ENCODE peak calls at places on chromosome 14, in five cellular contexts. O is gastroesophageal sphincter, I is aorta, Z is right lobe of liver, Q is left cardiac atrium. N is an unnamed sample.

GRCh38 chr14:52531481-52531880 is 20.8 kb downstream of the TXNDC16 start:
- ATAC-seq in Z (no peak), I (no peak), O (no peak), Q (no peak), N (peak; percentile 86)

GRCh38 chr14:68748691-68749090 is 44.2 kb downstream of the ZFP36L1 start:
- ATAC-seq in O (no peak), Z (no peak), Q (no peak), I (no peak), N (no peak)

GRCh38 chr14:97387252-97387882 is 590.2 kb downstream of the VRK1 start:
- ATAC-seq in O (no peak), I (no peak), Z (no peak), Q (no peak), N (peak; percentile 92)

GRCh38 chr14:94132285-94132887 is 3.0 kb upstream of the IFI27L2 start:
- ATAC-seq in I (no peak), Z (peak; percentile 57), Q (no peak), O (no peak), N (no peak)

GRCh38 chr14:63027719-63028118 is 17.5 kb downstream of the KCNH5 start:
- ATAC-seq in Z (no peak), I (no peak), Q (no peak), O (no peak), N (no peak)

GRCh38 chr14:45251912-45252311 is 1.1 kb downstream of the MIS18BP1 start:
- ATAC-seq in I (no peak), Z (peak; percentile 9), Q (no peak), O (no peak), N (peak; percentile 14)

GRCh38 chr14:94975366-94975765 is 182.0 kb downstream of the DICER1 start:
- ATAC-seq in Z (no peak), Q (no peak), O (no peak), I (no peak), N (no peak)

GRCh38 chr14:23380197-23381016 is 3.6 kb downstream of the CMTM5 start:
- ATAC-seq in Z (peak; percentile 12), I (no peak), O (no peak), Q (peak; percentile 1), N (peak; percentile 15)

GRCh38 chr14:38593477-38593876 is 337.6 kb upstream of the CLEC14A start:
- ATAC-seq in Z (no peak), I (no peak), O (no peak), Q (no peak), N (no peak)

GRCh38 chr14:54566152-54566409 is 847 bp upstream of the SAMD4A start:
- ATAC-seq in Z (no peak), I (no peak), Q (no peak), O (no peak), N (no peak)

GRCh38 chr14:58297412-58297761 is 968 bp upstream of the ARID4A start:
- ATAC-seq in I (peak; percentile 1), O (no peak), Z (no peak), Q (peak; percentile 0), N (no peak)

GRCh38 chr14:69713127-69713800 is 53.7 kb upstream of the SRSF5 start:
- ATAC-seq in O (no peak), I (no peak), Z (no peak), Q (no peak), N (no peak)

GRCh38 chr14:67690011-67690410 is 5.6 kb downstream of the RDH11 start:
- ATAC-seq in O (no peak), Q (no peak), Z (no peak), I (no peak), N (no peak)

GRCh38 chr14:74549588-74549987 is 56.0 kb downstream of the ISCA2 start:
- ATAC-seq in Q (peak; percentile 2), O (no peak), Z (no peak), I (no peak), N (peak; percentile 24)

GRCh38 chr14:91344107-91344506 is 73.5 kb downstream of the CCDC88C start:
- ATAC-seq in I (no peak), Z (no peak), Q (no peak), O (no peak), N (no peak)

GRCh38 chr14:20468773-20469241 is 399 bp upstream of the PNP start:
- ATAC-seq in Q (peak; percentile 1), O (no peak), Z (no peak), I (peak; percentile 11), N (no peak)

GRCh38 chr14:20723458-20723857 is 22.2 kb upstream of the EDDM3A start:
- ATAC-seq in O (peak; percentile 25), I (no peak), Z (no peak), Q (peak; percentile 72), N (no peak)

GRCh38 chr14:94390372-94391086 is 2.1 kb upstream of the SERPINA1 start:
- ATAC-seq in O (no peak), Q (peak; percentile 55), I (no peak), Z (peak; percentile 37), N (peak; percentile 40)

GRCh38 chr14:61517861-61518802 is 177.2 kb upstream of the HIF1A start:
- ATAC-seq in Q (peak; percentile 68), O (no peak), Z (peak; percentile 93), I (peak; percentile 41), N (peak; percentile 78)

GRCh38 chr14:74964787-74965769 is 9.7 kb upstream of the PGF start:
- ATAC-seq in I (no peak), O (no peak), Z (no peak), Q (peak; percentile 24), N (no peak)

GRCh38 chr14:65019944-65020566 is 33.4 kb downstream of the FNTB start:
- ATAC-seq in Q (peak; percentile 81), I (peak; percentile 87), Z (peak; percentile 100), O (peak; percentile 82), N (peak; percentile 59)

GRCh38 chr14:22850944-22851790 is 14.8 kb downstream of the MMP14 start:
- ATAC-seq in O (peak; percentile 75), I (peak; percentile 82), Q (peak; percentile 71), Z (peak; percentile 54), N (peak; percentile 91)

GRCh38 chr14:36361210-36361853 is 40.9 kb upstream of the MBIP start:
- ATAC-seq in Q (no peak), Z (peak; percentile 26), I (no peak), O (peak; percentile 51), N (no peak)